ENCODE peak calls at places on chromosomes 12 and 14, in six cellular contexts. One of them, this sample, is unnamed.

GRCh38 chr12:121577443-121578180 is 3.2 kb downstream of the KDM2B start:
- DNase-seq in cardiac fibroblast: no peak
- DNase-seq in T follicular helper cell: no peak
- DNase-seq in AG10803: no peak
- DNase-seq in NCI-H1694 treated with DMSO at 0.1 percent for 48 hours: no peak
- DNase-seq in hypothalamus: no peak
- DNase-seq in this sample: no peak

GRCh38 chr14:24741871-24742270 is 107.9 kb upstream of the GZMB start:
- DNase-seq in AG10803: peak
- DNase-seq in cardiac fibroblast: peak
- DNase-seq in NCI-H1694 treated with DMSO at 0.1 percent for 48 hours: no peak
- DNase-seq in T follicular helper cell: no peak
- DNase-seq in hypothalamus: no peak
- DNase-seq in this sample: no peak

GRCh38 chr12:6116481-6117021 is 7.9 kb downstream of the VWF start:
- DNase-seq in NCI-H1694 treated with DMSO at 0.1 percent for 48 hours: no peak
- DNase-seq in cardiac fibroblast: peak
- DNase-seq in AG10803: no peak
- DNase-seq in hypothalamus: no peak
- DNase-seq in T follicular helper cell: no peak
- DNase-seq in this sample: no peak

GRCh38 chr12:16482726-16483125 is 123.2 kb downstream of the LMO3 start:
- DNase-seq in AG10803: peak
- DNase-seq in cardiac fibroblast: peak
- DNase-seq in NCI-H1694 treated with DMSO at 0.1 percent for 48 hours: no peak
- DNase-seq in T follicular helper cell: no peak
- DNase-seq in hypothalamus: no peak
- DNase-seq in this sample: no peak

GRCh38 chr14:102074415-102074964 is 12.4 kb downstream of the HSP90AA1 start:
- DNase-seq in hypothalamus: no peak
- DNase-seq in NCI-H1694 treated with DMSO at 0.1 percent for 48 hours: no peak
- DNase-seq in T follicular helper cell: no peak
- DNase-seq in AG10803: no peak
- DNase-seq in cardiac fibroblast: no peak
- DNase-seq in this sample: no peak

GRCh38 chr12:1533602-1534304 is 60.6 kb downstream of the FBXL14 start:
- DNase-seq in T follicular helper cell: no peak
- DNase-seq in AG10803: no peak
- DNase-seq in cardiac fibroblast: peak
- DNase-seq in hypothalamus: no peak
- DNase-seq in NCI-H1694 treated with DMSO at 0.1 percent for 48 hours: no peak
- DNase-seq in this sample: no peak

GRCh38 chr12:19093218-19093617 is 36.3 kb upstream of the PLEKHA5 start:
- DNase-seq in cardiac fibroblast: peak
- DNase-seq in T follicular helper cell: no peak
- DNase-seq in AG10803: peak
- DNase-seq in NCI-H1694 treated with DMSO at 0.1 percent for 48 hours: no peak
- DNase-seq in hypothalamus: no peak
- DNase-seq in this sample: no peak

GRCh38 chr14:52558688-52559087 is 6.1 kb downstream of the GPR137C start:
- DNase-seq in NCI-H1694 treated with DMSO at 0.1 percent for 48 hours: no peak
- DNase-seq in AG10803: no peak
- DNase-seq in cardiac fibroblast: no peak
- DNase-seq in T follicular helper cell: no peak
- DNase-seq in hypothalamus: no peak
- DNase-seq in this sample: no peak

GRCh38 chr14:99654235-99655000 is 9.5 kb downstream of the HHIPL1 start:
- DNase-seq in hypothalamus: no peak
- DNase-seq in NCI-H1694 treated with DMSO at 0.1 percent for 48 hours: no peak
- DNase-seq in T follicular helper cell: no peak
- DNase-seq in cardiac fibroblast: peak
- DNase-seq in AG10803: peak
- DNase-seq in this sample: no peak

GRCh38 chr12:39958377-39958776 is 147.5 kb downstream of the SLC2A13 start:
- DNase-seq in AG10803: no peak
- DNase-seq in NCI-H1694 treated with DMSO at 0.1 percent for 48 hours: no peak
- DNase-seq in T follicular helper cell: no peak
- DNase-seq in hypothalamus: no peak
- DNase-seq in cardiac fibroblast: no peak
- DNase-seq in this sample: no peak

GRCh38 chr14:99947695-99948094 is 117.5 kb upstream of the EVL start:
- DNase-seq in hypothalamus: no peak
- DNase-seq in AG10803: peak
- DNase-seq in cardiac fibroblast: peak
- DNase-seq in NCI-H1694 treated with DMSO at 0.1 percent for 48 hours: no peak
- DNase-seq in T follicular helper cell: no peak
- DNase-seq in this sample: no peak

GRCh38 chr14:65019944-65020566 is 33.4 kb downstream of the FNTB start:
- DNase-seq in NCI-H1694 treated with DMSO at 0.1 percent for 48 hours: peak
- DNase-seq in AG10803: peak
- DNase-seq in cardiac fibroblast: peak
- DNase-seq in T follicular helper cell: no peak
- DNase-seq in hypothalamus: no peak
- DNase-seq in this sample: no peak

GRCh38 chr12:92987846-92988621 is 58.9 kb upstream of the EEA1 start:
- DNase-seq in hypothalamus: no peak
- DNase-seq in T follicular helper cell: no peak
- DNase-seq in AG10803: no peak
- DNase-seq in NCI-H1694 treated with DMSO at 0.1 percent for 48 hours: no peak
- DNase-seq in cardiac fibroblast: no peak
- DNase-seq in this sample: no peak

GRCh38 chr14:85527006-85527405 is 2.9 kb upstream of the FLRT2 start:
- DNase-seq in NCI-H1694 treated with DMSO at 0.1 percent for 48 hours: no peak
- DNase-seq in T follicular helper cell: no peak
- DNase-seq in cardiac fibroblast: peak
- DNase-seq in AG10803: peak
- DNase-seq in hypothalamus: no peak
- DNase-seq in this sample: no peak

GRCh38 chr14:49865431-49865859 is 12.9 kb upstream of the NEMF start:
- DNase-seq in cardiac fibroblast: peak
- DNase-seq in AG10803: peak
- DNase-seq in NCI-H1694 treated with DMSO at 0.1 percent for 48 hours: peak
- DNase-seq in hypothalamus: peak
- DNase-seq in T follicular helper cell: peak
- DNase-seq in this sample: peak

GRCh38 chr14:32709072-32709471 is 229.6 kb upstream of the NPAS3 start:
- DNase-seq in T follicular helper cell: no peak
- DNase-seq in AG10803: peak
- DNase-seq in hypothalamus: no peak
- DNase-seq in NCI-H1694 treated with DMSO at 0.1 percent for 48 hours: no peak
- DNase-seq in cardiac fibroblast: peak
- DNase-seq in this sample: no peak

This sample was measured in posterior cingulate gyrus.